ENCODE peak calls at places on chromosome 21, in four cellular contexts. Z is K562, I is GM12878, T is HepG2. F is an unnamed sample.

GRCh38 chr21:21028275-21028814 is 30.1 kb downstream of the NCAM2 start:
- DNase-seq in Z (no peak), I (no peak), T (no peak), F (no peak)

GRCh38 chr21:27648560-27648959 is 681.7 kb upstream of the ADAMTS5 start:
- DNase-seq in Z (no peak), I (no peak), T (no peak), F (no peak)

GRCh38 chr21:45982256-45982757 is 737 bp downstream of the COL6A1 start:
- DNase-seq in Z (no peak), I (no peak), T (no peak), F (peak; percentile 35)

GRCh38 chr21:24188511-24188910 is 1418.8 kb downstream of the MRPL39 start:
- DNase-seq in Z (no peak), I (no peak), T (no peak), F (no peak)

GRCh38 chr21:26679299-26679698 is 106.2 kb upstream of the CYYR1 start:
- DNase-seq in Z (no peak), I (no peak), T (no peak), F (no peak)

GRCh38 chr21:37159053-37159776 is 86.2 kb downstream of the TTC3 start:
- DNase-seq in Z (no peak), I (peak; percentile 42), T (no peak), F (no peak)

GRCh38 chr21:46307625-46308024 is 16.0 kb downstream of the C21orf58 start:
- DNase-seq in Z (no peak), I (no peak), T (no peak), F (no peak)

GRCh38 chr21:37463083-37463780 is 96.7 kb downstream of the DYRK1A start:
- DNase-seq in Z (peak; percentile 48), I (peak; percentile 12), T (peak; percentile 32), F (no peak)

DNA sequence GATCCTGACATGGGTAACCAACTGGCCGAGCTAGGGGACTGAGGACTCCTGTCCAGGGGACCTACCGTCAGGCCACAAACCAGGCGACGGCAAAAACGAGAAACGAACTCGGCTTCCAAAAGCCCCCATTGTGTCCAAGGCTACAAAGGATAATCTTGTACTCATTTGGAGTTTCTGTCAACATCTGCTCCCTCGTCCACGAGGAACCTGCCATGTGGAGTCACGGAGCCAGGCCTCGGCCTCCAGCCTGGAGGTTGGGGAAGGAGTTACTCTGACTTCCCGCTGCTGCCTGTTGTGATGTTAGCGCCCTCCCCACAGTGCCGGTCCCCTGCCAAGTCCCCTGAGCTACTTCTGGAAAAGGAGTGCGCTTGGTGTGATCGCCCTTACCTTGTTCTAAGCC is 7.3 kb downstream of the KRTAP10-1 start:
- DNase-seq in Z (no peak), I (no peak), T (no peak), F (peak; percentile 9)
- TF ChIP-seq CREM in Z (no peak), I (no peak), T (no peak), F (no peak)

GRCh38 chr21:43192501-43193081 is 23.8 kb downstream of the CRYAA start:
- DNase-seq in Z (no peak), I (no peak), T (no peak), F (peak; percentile 7)
- TF ChIP-seq TCF7 in Z (no peak), I (no peak), T (no peak), F (no peak)

DNA sequence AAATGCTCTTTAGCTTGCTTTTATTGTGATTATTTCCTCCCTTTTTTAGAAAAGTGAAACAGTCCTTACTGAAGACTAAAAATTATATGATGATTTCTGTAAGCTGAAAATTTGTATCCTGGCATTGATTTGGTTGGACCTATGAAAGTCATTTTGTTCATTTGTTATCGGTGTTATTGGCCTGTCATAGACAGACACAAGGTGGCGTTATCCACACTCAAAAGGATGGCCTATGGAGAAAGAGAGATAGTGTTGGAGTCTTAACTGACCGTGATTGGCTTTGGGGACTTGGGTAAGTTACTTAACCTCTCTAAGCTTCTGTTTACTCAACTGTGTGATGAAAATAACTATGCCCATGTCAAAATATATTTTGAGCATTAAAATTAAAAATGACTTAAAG is 203.6 kb upstream of the CHODL start:
- DNase-seq in Z (no peak), I (no peak), T (peak; percentile 45), F (peak; percentile 15)
- TF ChIP-seq CTCF in Z (no peak), I (peak; percentile 14), T (peak; percentile 62), F (no peak)

GRCh38 chr21:32920474-32920873 is 105.3 kb upstream of the OLIG2 start:
- DNase-seq in Z (no peak), I (no peak), T (no peak), F (peak; percentile 26)

GRCh38 chr21:32917392-32918135 is 108.2 kb upstream of the OLIG2 start:
- DNase-seq in Z (no peak), I (no peak), T (no peak), F (no peak)

GRCh38 chr21:32925098-32925497 is 100.6 kb upstream of the OLIG2 start:
- DNase-seq in Z (no peak), I (no peak), T (no peak), F (no peak)

GRCh38 chr21:32918467-32919140 is 107.1 kb upstream of the OLIG2 start:
- DNase-seq in Z (no peak), I (no peak), T (no peak), F (no peak)

DNA sequence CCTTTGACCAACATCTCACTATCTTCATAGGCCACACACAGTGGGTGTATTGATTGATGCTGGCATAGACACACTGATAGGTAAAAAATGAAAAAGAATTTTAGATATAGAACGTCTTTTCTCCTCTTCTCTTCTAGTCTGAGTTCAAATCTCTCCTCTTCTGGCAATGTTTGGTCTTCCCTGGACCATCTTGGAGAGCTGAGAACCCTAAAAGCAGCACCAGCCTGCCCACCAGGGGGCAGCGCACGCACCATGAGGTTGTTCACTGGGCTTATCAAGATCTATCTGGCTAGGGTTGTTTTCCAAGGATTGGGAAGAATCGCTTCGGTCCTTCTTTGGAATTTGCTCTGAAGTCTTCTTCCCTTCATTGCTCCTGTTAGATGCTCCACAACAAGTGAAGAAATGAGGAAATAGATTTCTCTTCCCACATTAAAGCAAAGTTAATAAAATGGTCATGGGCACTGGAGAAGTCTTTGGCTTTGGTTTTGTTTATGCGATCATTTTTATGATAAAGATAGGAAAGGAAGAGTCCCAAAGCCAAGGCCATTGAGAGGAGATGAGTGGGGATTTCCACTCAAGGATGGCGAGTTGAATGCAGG is 104.0 kb upstream of the OLIG2 start:
- DNase-seq in Z (peak; percentile 67), I (no peak), T (no peak), F (peak; percentile 72)
- TF ChIP-seq CREM in Z (no peak), I (no peak), T (no peak), F (no peak)

DNA sequence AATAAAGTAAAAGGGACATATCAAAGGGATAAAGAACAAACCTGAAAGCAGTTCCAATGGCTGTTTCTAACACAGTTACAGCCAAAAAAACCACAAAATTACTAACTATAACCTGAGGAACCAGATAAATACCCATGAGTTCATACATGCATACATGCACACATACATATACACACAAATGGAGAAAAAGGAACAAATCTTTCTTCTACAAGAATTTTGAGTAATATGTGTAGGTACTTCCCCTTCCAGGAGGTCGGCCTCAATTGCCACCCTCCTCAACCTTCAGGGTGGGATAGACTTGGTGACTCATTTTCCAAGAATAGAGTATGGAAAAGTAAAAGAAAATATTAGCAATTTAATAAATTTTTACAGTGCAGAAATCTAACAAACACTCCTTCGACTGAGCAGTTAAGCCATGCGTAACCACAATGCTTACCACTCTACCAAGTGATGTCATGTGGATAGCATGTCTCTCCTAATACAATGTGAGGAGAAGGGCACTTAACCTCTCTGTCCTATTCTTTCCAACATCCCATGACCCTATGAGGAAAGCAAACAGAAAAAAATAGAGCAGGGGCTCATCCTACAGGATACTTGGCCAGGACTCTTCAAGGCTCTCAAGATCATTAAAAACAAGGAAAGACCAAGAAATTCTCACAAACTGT is 243.0 kb upstream of the RUNX1 start:
- DNase-seq in Z (no peak), I (no peak), T (no peak), F (no peak)
- TF ChIP-seq TCF7 in Z (no peak), I (no peak), T (no peak), F (no peak)

GRCh38 chr21:31459457-31459856 is 115.4 kb upstream of the TIAM1 start:
- DNase-seq in Z (peak; percentile 41), I (no peak), T (no peak), F (no peak)
- TF ChIP-seq CTCF in Z (peak; percentile 90), I (no peak), T (no peak), F (no peak)

GRCh38 chr21:42118121-42118795 is 47.1 kb downstream of the UMODL1 start:
- DNase-seq in Z (no peak), I (no peak), T (no peak), F (no peak)
- TF ChIP-seq CREM in Z (no peak), I (no peak), T (no peak), F (no peak)

GRCh38 chr21:15063821-15064575 is 802 bp downstream of the NRIP1 start:
- DNase-seq in Z (peak; percentile 49), I (no peak), T (no peak), F (peak; percentile 51)
- TF ChIP-seq TCF7 in Z (no peak), I (no peak), T (no peak), F (no peak)

DNA sequence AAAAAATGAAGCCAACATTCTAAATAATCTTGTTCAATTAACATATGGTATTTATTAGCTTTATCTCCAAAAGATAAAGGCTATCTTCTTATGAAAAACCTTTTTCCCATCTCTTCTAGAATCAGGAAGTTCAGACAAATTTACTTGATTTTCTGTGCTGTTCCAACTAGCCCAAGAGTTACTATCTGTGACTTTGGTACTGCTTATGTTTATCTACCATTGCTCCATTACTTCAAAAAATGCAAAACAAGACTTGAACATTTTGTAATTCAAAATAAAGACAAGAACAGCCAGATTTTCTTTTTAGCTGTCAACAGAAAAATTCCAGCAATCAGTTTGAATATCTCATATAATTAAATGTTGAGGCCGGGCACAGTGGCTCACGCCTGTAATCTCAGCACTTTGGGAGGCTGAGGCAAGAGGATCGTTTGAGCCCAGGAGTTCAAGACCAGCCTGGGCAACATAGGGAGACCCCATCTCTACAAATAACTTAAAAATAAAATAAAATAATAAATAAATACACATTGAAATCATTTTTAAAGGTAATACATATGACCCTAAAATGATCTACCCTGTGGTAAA is 188.5 kb downstream of the LTN1 start:
- DNase-seq in Z (no peak), I (no peak), T (no peak), F (no peak)
- TF ChIP-seq CTCF in Z (no peak), I (no peak), T (no peak), F (no peak)